ENCODE peak calls at places on chromosomes 6 and 20, in eight cellular contexts. One of them, this sample, is unnamed. For H3K36me3, the result is how much of the 10 kb centered on the place peaks cover.

GRCh38 chr6:33235221-33235634 is 26.9 kb downstream of the RING1 start:
- DNase-seq in H1: no peak
- DNase-seq in brain microvascular endothelial cell: no peak
- DNase-seq in CD8-positive, alpha-beta memory T cell: no peak
- DNase-seq in mesendoderm: peak
- DNase-seq in fibroblast of lung: no peak
- DNase-seq in kidney epithelial cell: no peak
- DNase-seq in prostate gland: no peak
- DNase-seq in this sample: no peak

GRCh38 chr20:17493173-17493572 is 38.0 kb downstream of the BFSP1 start:
- DNase-seq in brain microvascular endothelial cell: no peak
- DNase-seq in CD8-positive, alpha-beta memory T cell: no peak
- DNase-seq in fibroblast of lung: no peak
- DNase-seq in H1: no peak
- DNase-seq in kidney epithelial cell: no peak
- DNase-seq in prostate gland: no peak
- DNase-seq in mesendoderm: no peak
- DNase-seq in this sample: no peak

GRCh38 chr20:17664025-17664638 is 17.9 kb downstream of the RRBP1 start:
- DNase-seq in kidney epithelial cell: no peak
- DNase-seq in CD8-positive, alpha-beta memory T cell: no peak
- DNase-seq in fibroblast of lung: peak
- DNase-seq in prostate gland: no peak
- DNase-seq in H1: no peak
- DNase-seq in mesendoderm: no peak
- DNase-seq in brain microvascular endothelial cell: no peak
- DNase-seq in this sample: no peak

GRCh38 chr6:8658391-8658790 is 223.0 kb upstream of the SLC35B3 start:
- DNase-seq in prostate gland: no peak
- DNase-seq in kidney epithelial cell: no peak
- DNase-seq in CD8-positive, alpha-beta memory T cell: no peak
- DNase-seq in brain microvascular endothelial cell: no peak
- DNase-seq in H1: no peak
- DNase-seq in fibroblast of lung: no peak
- DNase-seq in mesendoderm: no peak
- DNase-seq in this sample: peak

GRCh38 chr6:125950293-125950692 is 6.3 kb upstream of the HINT3 start:
- DNase-seq in H1: no peak
- DNase-seq in CD8-positive, alpha-beta memory T cell: no peak
- DNase-seq in fibroblast of lung: peak
- DNase-seq in brain microvascular endothelial cell: peak
- DNase-seq in kidney epithelial cell: no peak
- DNase-seq in prostate gland: no peak
- DNase-seq in mesendoderm: peak
- DNase-seq in this sample: peak

GRCh38 chr20:24501764-24502163 is 32.3 kb downstream of the SYNDIG1 start:
- DNase-seq in fibroblast of lung: no peak
- DNase-seq in kidney epithelial cell: no peak
- DNase-seq in prostate gland: no peak
- DNase-seq in mesendoderm: no peak
- DNase-seq in H1: no peak
- DNase-seq in brain microvascular endothelial cell: no peak
- DNase-seq in CD8-positive, alpha-beta memory T cell: no peak
- DNase-seq in this sample: no peak

GRCh38 chr6:50994026-50994720 is 175.5 kb downstream of the TFAP2B start:
- DNase-seq in H1: no peak
- DNase-seq in CD8-positive, alpha-beta memory T cell: no peak
- DNase-seq in prostate gland: no peak
- DNase-seq in brain microvascular endothelial cell: no peak
- DNase-seq in mesendoderm: no peak
- DNase-seq in fibroblast of lung: no peak
- DNase-seq in kidney epithelial cell: no peak
- DNase-seq in this sample: no peak

GRCh38 chr6:146741609-146742008 is 142.8 kb downstream of the ADGB start:
- DNase-seq in kidney epithelial cell: no peak
- DNase-seq in mesendoderm: no peak
- DNase-seq in H1: no peak
- DNase-seq in prostate gland: no peak
- DNase-seq in brain microvascular endothelial cell: peak
- DNase-seq in fibroblast of lung: peak
- DNase-seq in CD8-positive, alpha-beta memory T cell: no peak
- DNase-seq in this sample: peak

GRCh38 chr20:37394543-37395410 is 48.8 kb downstream of the SRC start:
- DNase-seq in CD8-positive, alpha-beta memory T cell: no peak
- DNase-seq in mesendoderm: no peak
- DNase-seq in H1: no peak
- DNase-seq in kidney epithelial cell: no peak
- DNase-seq in fibroblast of lung: no peak
- DNase-seq in brain microvascular endothelial cell: no peak
- DNase-seq in prostate gland: no peak
- DNase-seq in this sample: no peak

GRCh38 chr20:57787969-57788781 is 78.4 kb upstream of the PMEPA1 start:
- DNase-seq in H1: no peak
- DNase-seq in kidney epithelial cell: no peak
- DNase-seq in fibroblast of lung: no peak
- DNase-seq in CD8-positive, alpha-beta memory T cell: no peak
- DNase-seq in brain microvascular endothelial cell: no peak
- DNase-seq in prostate gland: no peak
- DNase-seq in mesendoderm: no peak
- DNase-seq in this sample: no peak

GRCh38 chr20:53382263-53382844 is 211.3 kb downstream of the ZNF217 start:
- DNase-seq in brain microvascular endothelial cell: no peak
- DNase-seq in prostate gland: no peak
- DNase-seq in H1: no peak
- DNase-seq in CD8-positive, alpha-beta memory T cell: no peak
- DNase-seq in fibroblast of lung: no peak
- DNase-seq in mesendoderm: no peak
- DNase-seq in kidney epithelial cell: no peak
- DNase-seq in this sample: no peak

GRCh38 chr20:17643531-17644188 is 38.4 kb downstream of the RRBP1 start:
- DNase-seq in mesendoderm: no peak
- DNase-seq in kidney epithelial cell: no peak
- DNase-seq in H1: no peak
- DNase-seq in fibroblast of lung: peak
- DNase-seq in CD8-positive, alpha-beta memory T cell: no peak
- DNase-seq in prostate gland: no peak
- DNase-seq in brain microvascular endothelial cell: peak
- DNase-seq in this sample: no peak

GRCh38 chr6:117188627-117189201 is 76.6 kb upstream of the VGLL2 start:
- DNase-seq in brain microvascular endothelial cell: no peak
- DNase-seq in H1: no peak
- DNase-seq in prostate gland: no peak
- DNase-seq in mesendoderm: peak
- DNase-seq in fibroblast of lung: no peak
- DNase-seq in CD8-positive, alpha-beta memory T cell: no peak
- DNase-seq in kidney epithelial cell: no peak
- DNase-seq in this sample: peak

GRCh38 chr6:26033132-26033941 is 53.9 kb upstream of the HFE start:
- DNase-seq in prostate gland: peak
- DNase-seq in CD8-positive, alpha-beta memory T cell: peak
- DNase-seq in mesendoderm: peak
- DNase-seq in H1: peak
- DNase-seq in fibroblast of lung: peak
- DNase-seq in kidney epithelial cell: peak
- DNase-seq in brain microvascular endothelial cell: peak
- DNase-seq in this sample: peak

GRCh38 chr6:114874384-114874783 is 531.6 kb upstream of the HS3ST5 start:
- DNase-seq in CD8-positive, alpha-beta memory T cell: no peak
- DNase-seq in prostate gland: no peak
- DNase-seq in kidney epithelial cell: no peak
- DNase-seq in fibroblast of lung: no peak
- DNase-seq in H1: no peak
- DNase-seq in brain microvascular endothelial cell: no peak
- DNase-seq in mesendoderm: no peak
- DNase-seq in this sample: no peak

GRCh38 chr20:47438464-47439381 is 63.0 kb upstream of the NCOA3 start:
- DNase-seq in brain microvascular endothelial cell: no peak
- DNase-seq in mesendoderm: peak
- DNase-seq in CD8-positive, alpha-beta memory T cell: no peak
- DNase-seq in prostate gland: peak
- DNase-seq in fibroblast of lung: peak
- DNase-seq in kidney epithelial cell: no peak
- DNase-seq in H1: no peak
- DNase-seq in this sample: no peak

GRCh38 chr20:62198496-62198895 is 15.7 kb downstream of the MTG2 start:
- DNase-seq in H1: no peak
- DNase-seq in kidney epithelial cell: no peak
- DNase-seq in brain microvascular endothelial cell: no peak
- DNase-seq in CD8-positive, alpha-beta memory T cell: no peak
- DNase-seq in mesendoderm: no peak
- DNase-seq in fibroblast of lung: no peak
- DNase-seq in prostate gland: no peak
- DNase-seq in this sample: no peak

GRCh38 chr20:1448081-1448627 is 18.5 kb downstream of the NSFL1C start:
- DNase-seq in mesendoderm: no peak
- DNase-seq in brain microvascular endothelial cell: no peak
- DNase-seq in fibroblast of lung: no peak
- DNase-seq in H1: no peak
- DNase-seq in prostate gland: no peak
- DNase-seq in kidney epithelial cell: no peak
- DNase-seq in CD8-positive, alpha-beta memory T cell: no peak
- DNase-seq in this sample: no peak
- H3K36me3 ChIP-seq in mesendoderm: under half
- H3K36me3 ChIP-seq in brain microvascular endothelial cell: half or more
- H3K36me3 ChIP-seq in fibroblast of lung: under half
- H3K36me3 ChIP-seq in H1: half or more
- H3K36me3 ChIP-seq in prostate gland: under half
- H3K36me3 ChIP-seq in kidney epithelial cell: under half
- H3K36me3 ChIP-seq in CD8-positive, alpha-beta memory T cell: half or more
- H3K36me3 ChIP-seq in this sample: half or more

GRCh38 chr6:135410856-135411255 is 86.7 kb downstream of the AHI1 start:
- DNase-seq in kidney epithelial cell: no peak
- DNase-seq in prostate gland: no peak
- DNase-seq in fibroblast of lung: no peak
- DNase-seq in CD8-positive, alpha-beta memory T cell: no peak
- DNase-seq in mesendoderm: peak
- DNase-seq in H1: no peak
- DNase-seq in brain microvascular endothelial cell: no peak
- DNase-seq in this sample: no peak

GRCh38 chr6:135411339-135411738 is 86.2 kb downstream of the AHI1 start:
- DNase-seq in kidney epithelial cell: no peak
- DNase-seq in brain microvascular endothelial cell: no peak
- DNase-seq in mesendoderm: no peak
- DNase-seq in prostate gland: no peak
- DNase-seq in H1: no peak
- DNase-seq in CD8-positive, alpha-beta memory T cell: no peak
- DNase-seq in fibroblast of lung: no peak
- DNase-seq in this sample: no peak

DNA sequence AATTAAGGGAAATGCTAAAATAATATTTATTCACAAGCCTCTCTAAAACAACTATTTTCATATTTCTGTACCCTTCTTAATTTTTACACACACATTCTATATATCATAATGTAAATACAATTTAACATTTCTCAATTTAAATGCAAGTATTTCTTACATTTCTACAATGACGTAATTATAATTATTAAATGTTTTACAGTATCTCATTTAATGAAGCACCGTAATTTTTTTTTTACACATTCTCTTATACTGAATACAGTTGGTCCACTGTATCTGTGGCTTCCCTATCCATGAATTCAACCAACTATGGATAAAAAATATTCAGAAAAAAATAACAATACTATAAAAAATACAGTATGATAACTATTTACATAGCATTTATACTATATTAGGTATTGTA is 85.7 kb downstream of the AHI1 start:
- DNase-seq in CD8-positive, alpha-beta memory T cell: no peak
- DNase-seq in kidney epithelial cell: no peak
- DNase-seq in brain microvascular endothelial cell: no peak
- DNase-seq in mesendoderm: no peak
- DNase-seq in fibroblast of lung: no peak
- DNase-seq in prostate gland: no peak
- DNase-seq in H1: no peak
- DNase-seq in this sample: no peak
- H3K36me3 ChIP-seq in CD8-positive, alpha-beta memory T cell: under half
- H3K36me3 ChIP-seq in kidney epithelial cell: under half
- H3K36me3 ChIP-seq in brain microvascular endothelial cell: under half
- H3K36me3 ChIP-seq in mesendoderm: under half
- H3K36me3 ChIP-seq in fibroblast of lung: under half
- H3K36me3 ChIP-seq in prostate gland: under half
- H3K36me3 ChIP-seq in H1: under half
- H3K36me3 ChIP-seq in this sample: under half

GRCh38 chr20:51369503-51369902 is 173.0 kb downstream of the NFATC2 start:
- DNase-seq in brain microvascular endothelial cell: no peak
- DNase-seq in CD8-positive, alpha-beta memory T cell: no peak
- DNase-seq in H1: no peak
- DNase-seq in kidney epithelial cell: no peak
- DNase-seq in prostate gland: no peak
- DNase-seq in mesendoderm: no peak
- DNase-seq in fibroblast of lung: no peak
- DNase-seq in this sample: no peak
- H3K36me3 ChIP-seq in brain microvascular endothelial cell: under half
- H3K36me3 ChIP-seq in CD8-positive, alpha-beta memory T cell: under half
- H3K36me3 ChIP-seq in H1: under half
- H3K36me3 ChIP-seq in kidney epithelial cell: under half
- H3K36me3 ChIP-seq in prostate gland: under half
- H3K36me3 ChIP-seq in mesendoderm: under half
- H3K36me3 ChIP-seq in fibroblast of lung: under half
- H3K36me3 ChIP-seq in this sample: under half

DNA sequence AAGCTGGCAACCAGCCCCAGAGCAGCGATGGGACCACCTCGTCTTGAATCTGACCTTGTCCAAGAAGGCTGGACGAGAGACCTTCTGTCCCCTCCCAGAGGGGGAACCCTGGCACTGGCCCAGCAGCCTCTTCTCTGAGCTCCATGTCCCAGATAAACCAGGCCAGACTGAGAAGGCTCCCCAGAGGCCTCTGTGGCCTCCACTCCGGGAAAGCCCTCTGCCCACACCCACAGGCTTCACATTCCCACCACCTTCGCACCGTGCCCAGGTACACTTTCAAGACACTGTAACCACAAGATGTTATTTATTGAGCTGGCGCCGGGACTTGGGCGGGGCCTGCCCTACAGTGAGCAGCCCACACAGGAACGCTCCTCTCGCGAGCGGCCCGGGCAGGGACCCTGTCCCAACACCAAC is 33.2 kb downstream of the ADA start:
- DNase-seq in H1: no peak
- DNase-seq in fibroblast of lung: no peak
- DNase-seq in brain microvascular endothelial cell: no peak
- DNase-seq in mesendoderm: no peak
- DNase-seq in CD8-positive, alpha-beta memory T cell: peak
- DNase-seq in prostate gland: peak
- DNase-seq in kidney epithelial cell: no peak
- DNase-seq in this sample: no peak
- H3K36me3 ChIP-seq in H1: under half
- H3K36me3 ChIP-seq in fibroblast of lung: under half
- H3K36me3 ChIP-seq in brain microvascular endothelial cell: under half
- H3K36me3 ChIP-seq in mesendoderm: under half
- H3K36me3 ChIP-seq in CD8-positive, alpha-beta memory T cell: under half
- H3K36me3 ChIP-seq in prostate gland: under half
- H3K36me3 ChIP-seq in kidney epithelial cell: under half
- H3K36me3 ChIP-seq in this sample: half or more

GRCh38 chr20:32429745-32430360 is 71.7 kb downstream of the ASXL1 start:
- DNase-seq in mesendoderm: no peak
- DNase-seq in H1: no peak
- DNase-seq in fibroblast of lung: no peak
- DNase-seq in brain microvascular endothelial cell: no peak
- DNase-seq in kidney epithelial cell: no peak
- DNase-seq in CD8-positive, alpha-beta memory T cell: no peak
- DNase-seq in prostate gland: no peak
- DNase-seq in this sample: no peak
- H3K36me3 ChIP-seq in mesendoderm: under half
- H3K36me3 ChIP-seq in H1: under half
- H3K36me3 ChIP-seq in fibroblast of lung: under half
- H3K36me3 ChIP-seq in brain microvascular endothelial cell: half or more
- H3K36me3 ChIP-seq in kidney epithelial cell: under half
- H3K36me3 ChIP-seq in CD8-positive, alpha-beta memory T cell: half or more
- H3K36me3 ChIP-seq in prostate gland: under half
- H3K36me3 ChIP-seq in this sample: half or more